ENCODE peak calls at places on chromosomes 13 and 19, in five cellular contexts. U is AG08396; O is natural killer cell; Y is activated naive CD4-positive, alpha-beta T cell treated with Interleukin-2 at 50 U/mL for 16 hours; A is heart right ventricle. L is an unnamed sample.

GRCh38 chr19:35066691-35067563 is 25.4 kb downstream of the HPN start:
- DNase-seq in Y (peak), A (peak), U (peak), O (peak), L (peak)

GRCh38 chr19:1064661-1065605 is 2.0 kb upstream of the ARHGAP45 start:
- DNase-seq in U (peak), Y (peak), O (peak), A (no peak), L (peak)

GRCh38 chr19:45670670-45671453 is 2.8 kb downstream of the GIPR start:
- DNase-seq in O (peak), U (peak), A (peak), Y (peak), L (peak)

GRCh38 chr13:100280681-100281080 is 191.8 kb downstream of the PCCA start:
- DNase-seq in U (no peak), Y (no peak), O (no peak), A (no peak), L (no peak)

GRCh38 chr19:3358919-3359849 is 7.2 kb upstream of the NFIC start:
- DNase-seq in Y (peak), O (peak), U (peak), A (peak), L (peak)

GRCh38 chr13:99258210-99258860 is at the start of gene GPR18:
- DNase-seq in O (no peak), U (no peak), Y (peak), A (no peak), L (no peak)

GRCh38 chr19:3842948-3843347 is 25.9 kb downstream of the ZFR2 start:
- DNase-seq in U (no peak), Y (no peak), O (no peak), A (no peak), L (no peak)

GRCh38 chr19:52138614-52139290 is 986 bp downstream of the ZNF616 start:
- DNase-seq in A (peak), U (peak), O (no peak), Y (peak), L (peak)

GRCh38 chr13:82370306-82370705 is 1512.0 kb downstream of the SLITRK1 start:
- DNase-seq in A (no peak), U (no peak), Y (no peak), O (no peak), L (no peak)

GRCh38 chr19:45515081-45515624 is 7.9 kb downstream of the VASP start:
- DNase-seq in U (no peak), O (no peak), Y (no peak), A (peak), L (no peak)

GRCh38 chr19:41276231-41276630 is 12.1 kb downstream of the HNRNPUL1 start:
- DNase-seq in O (no peak), A (no peak), Y (no peak), U (no peak), L (no peak)

GRCh38 chr19:7560271-7560670 is 24.8 kb downstream of the PNPLA6 start:
- DNase-seq in U (no peak), Y (no peak), A (no peak), O (no peak), L (no peak)

GRCh38 chr13:26558074-26558805 is 757 bp downstream of the WASF3 start:
- DNase-seq in Y (no peak), A (no peak), O (no peak), U (peak), L (peak)

GRCh38 chr13:51538626-51539179 is 45.6 kb upstream of the WDFY2 start:
- DNase-seq in U (no peak), O (no peak), A (no peak), Y (no peak), L (no peak)

GRCh38 chr19:33207903-33208302 is 13.8 kb downstream of the LRP3 start:
- DNase-seq in Y (no peak), U (no peak), O (no peak), A (no peak), L (no peak)

GRCh38 chr19:56092685-56093631 is 28.1 kb downstream of the ZNF787 start:
- DNase-seq in O (no peak), A (no peak), Y (no peak), U (no peak), L (no peak)

GRCh38 chr13:65966991-65967451 is 1263.1 kb downstream of the PCDH9 start:
- DNase-seq in Y (no peak), A (no peak), U (peak), O (no peak), L (peak)

GRCh38 chr13:42478531-42479156 is 95.3 kb upstream of the TNFSF11 start:
- DNase-seq in O (no peak), Y (no peak), A (no peak), U (no peak), L (no peak)

GRCh38 chr19:3695986-3696659 is 4.1 kb downstream of the PIP5K1C start:
- DNase-seq in Y (no peak), A (no peak), O (no peak), U (no peak), L (no peak)

L was measured in MG63.